ENCODE peak calls at places on chromosome 16, in five cellular contexts. One of them, this sample, is unnamed.
A peak's percentile ranks its signal among the peaks of the same experiment; 100 is the strongest.

GRCh38 chr16:12625068-12625467 is 178.6 kb downstream of the CPPED1 start:
- DNase-seq in Caki2: no peak
- DNase-seq in iPS-NIHi11: peak; percentile 30
- DNase-seq in AG08395: no peak
- DNase-seq in kidney epithelial cell: no peak
- DNase-seq in this sample: no peak

GRCh38 chr16:87332150-87332549 is 15.0 kb upstream of the C16orf95 start:
- DNase-seq in Caki2: no peak
- DNase-seq in iPS-NIHi11: no peak
- DNase-seq in AG08395: no peak
- DNase-seq in kidney epithelial cell: no peak
- DNase-seq in this sample: no peak

GRCh38 chr16:2532494-2533141 is 1.4 kb upstream of the CEMP1 start:
- DNase-seq in Caki2: peak; percentile 71
- DNase-seq in iPS-NIHi11: peak; percentile 63
- DNase-seq in AG08395: no peak
- DNase-seq in kidney epithelial cell: no peak
- DNase-seq in this sample: no peak

GRCh38 chr16:65070831-65071230 is 51.0 kb downstream of the CDH11 start:
- DNase-seq in Caki2: peak; percentile 81
- DNase-seq in iPS-NIHi11: peak; percentile 20
- DNase-seq in AG08395: peak; percentile 95
- DNase-seq in kidney epithelial cell: peak; percentile 84
- DNase-seq in this sample: no peak

GRCh38 chr16:53433930-53434435 is 288 bp upstream of the RBL2 start:
- DNase-seq in Caki2: peak; percentile 2
- DNase-seq in iPS-NIHi11: no peak
- DNase-seq in AG08395: peak; percentile 93
- DNase-seq in kidney epithelial cell: no peak
- DNase-seq in this sample: no peak

GRCh38 chr16:87044829-87045228 is 272.4 kb downstream of the C16orf95 start:
- DNase-seq in Caki2: no peak
- DNase-seq in iPS-NIHi11: no peak
- DNase-seq in AG08395: no peak
- DNase-seq in kidney epithelial cell: no peak
- DNase-seq in this sample: no peak

GRCh38 chr16:79415983-79416641 is 184.4 kb downstream of the MAF start:
- DNase-seq in Caki2: no peak
- DNase-seq in iPS-NIHi11: no peak
- DNase-seq in AG08395: no peak
- DNase-seq in kidney epithelial cell: no peak
- DNase-seq in this sample: no peak

GRCh38 chr16:78235168-78235800 is 135.8 kb downstream of the WWOX start:
- DNase-seq in Caki2: peak; percentile 49
- DNase-seq in iPS-NIHi11: peak; percentile 85
- DNase-seq in AG08395: peak; percentile 88
- DNase-seq in kidney epithelial cell: no peak
- DNase-seq in this sample: peak; percentile 2

GRCh38 chr16:6068063-6068462 is 970.5 kb upstream of the EEF2KMT start:
- DNase-seq in Caki2: no peak
- DNase-seq in iPS-NIHi11: no peak
- DNase-seq in AG08395: no peak
- DNase-seq in kidney epithelial cell: no peak
- DNase-seq in this sample: no peak

GRCh38 chr16:23905027-23905426 is 69.2 kb downstream of the PRKCB start:
- DNase-seq in Caki2: peak; percentile 27
- DNase-seq in iPS-NIHi11: peak; percentile 39
- DNase-seq in AG08395: peak; percentile 70
- DNase-seq in kidney epithelial cell: peak; percentile 25
- DNase-seq in this sample: no peak

GRCh38 chr16:14502256-14502875 is 127.7 kb downstream of the PARN start:
- DNase-seq in Caki2: no peak
- DNase-seq in iPS-NIHi11: no peak
- DNase-seq in AG08395: no peak
- DNase-seq in kidney epithelial cell: no peak
- DNase-seq in this sample: no peak

GRCh38 chr16:82183004-82183397 is 13.0 kb upstream of the MPHOSPH6 start:
- DNase-seq in Caki2: no peak
- DNase-seq in iPS-NIHi11: no peak
- DNase-seq in AG08395: no peak
- DNase-seq in kidney epithelial cell: no peak
- DNase-seq in this sample: no peak

GRCh38 chr16:19771796-19772195 is 53.7 kb downstream of the IQCK start:
- DNase-seq in Caki2: no peak
- DNase-seq in iPS-NIHi11: no peak
- DNase-seq in AG08395: no peak
- DNase-seq in kidney epithelial cell: no peak
- DNase-seq in this sample: no peak

GRCh38 chr16:66457888-66458287 is 30.8 kb downstream of the BEAN1 start:
- DNase-seq in Caki2: peak; percentile 62
- DNase-seq in iPS-NIHi11: no peak
- DNase-seq in AG08395: peak; percentile 45
- DNase-seq in kidney epithelial cell: peak; percentile 28
- DNase-seq in this sample: no peak

GRCh38 chr16:50216231-50216630 is 50.1 kb upstream of the ADCY7 start:
- DNase-seq in Caki2: no peak
- DNase-seq in iPS-NIHi11: no peak
- DNase-seq in AG08395: no peak
- DNase-seq in kidney epithelial cell: no peak
- DNase-seq in this sample: no peak